ENCODE peak calls at places on chromosomes 4 and X, in nine cellular contexts. Q is psoas muscle, K is mucosa of descending colon, A is A673, F is neuronal stem cell, C is tibial artery, W is endodermal cell, E is neural progenitor cell, T is testis. O is an unnamed sample.

GRCh38 chrX:150032742-150033141 is 94.5 kb upstream of the EOLA2 start:
- DNase-seq in K (no peak), T (no peak), W (no peak), E (peak; percentile 57), Q (no peak), F (peak; percentile 1), A (peak; percentile 46), C (no peak), O (no peak)

GRCh38 chr4:183354213-183354612 is 32.0 kb upstream of the CLDN24 start:
- DNase-seq in K (no peak), C (no peak), W (no peak), A (no peak), T (no peak), Q (no peak), E (no peak), F (no peak), O (no peak)

GRCh38 chrX:26922278-26922677 is 540.9 kb downstream of the PPP4R3C start:
- DNase-seq in E (no peak), T (no peak), K (no peak), F (no peak), C (no peak), A (no peak), W (no peak), Q (no peak), O (no peak)

GRCh38 chr4:113636877-113637276 is 124.7 kb downstream of the CAMK2D start:
- DNase-seq in Q (no peak), E (no peak), C (no peak), F (no peak), A (no peak), K (no peak), T (no peak), W (no peak), O (no peak)

GRCh38 chr4:71212216-71212615 is 126.6 kb upstream of the SLC4A4 start:
- DNase-seq in E (no peak), F (no peak), W (no peak), A (no peak), C (no peak), Q (no peak), T (no peak), K (no peak), O (no peak)

GRCh38 chrX:130114141-130114561 is 3.9 kb upstream of the ELF4 start:
- DNase-seq in F (no peak), C (no peak), W (no peak), A (no peak), T (no peak), E (no peak), Q (no peak), K (no peak), O (no peak)

GRCh38 chrX:34879876-34880275 is 62.7 kb upstream of the FAM47B start:
- DNase-seq in F (no peak), C (no peak), A (no peak), E (no peak), K (no peak), Q (no peak), T (no peak), W (no peak), O (no peak)

GRCh38 chr4:184836613-184837012 is 10.8 kb upstream of the ACSL1 start:
- DNase-seq in W (peak; percentile 26), E (no peak), T (no peak), K (no peak), C (no peak), A (no peak), F (no peak), Q (no peak), O (no peak)

GRCh38 chrX:122703762-122704161 is 480.3 kb upstream of the GRIA3 start:
- DNase-seq in T (no peak), K (no peak), F (no peak), W (no peak), E (peak; percentile 15), C (no peak), Q (no peak), A (no peak), O (no peak)

GRCh38 chrX:100980608-100981497 is 11.3 kb downstream of the ARL13A start:
- DNase-seq in T (no peak), E (no peak), F (no peak), K (no peak), Q (peak; percentile 31), W (no peak), A (no peak), C (peak; percentile 90), O (peak; percentile 36)

GRCh38 chr4:3511187-3511586 is 21.0 kb downstream of the LRPAP1 start:
- DNase-seq in T (no peak), E (no peak), A (no peak), F (no peak), Q (no peak), W (no peak), K (no peak), C (no peak), O (no peak)

GRCh38 chr4:108087293-108087967 is 81.3 kb downstream of the LEF1 start:
- DNase-seq in F (no peak), C (no peak), W (no peak), K (no peak), A (no peak), E (no peak), Q (no peak), T (no peak), O (no peak)

GRCh38 chr4:139728840-139729239 is 63.2 kb downstream of the MGST2 start:
- DNase-seq in Q (no peak), T (no peak), K (no peak), W (no peak), A (no peak), F (no peak), E (no peak), C (no peak), O (no peak)

GRCh38 chrX:68692651-68693050 is 45.2 kb downstream of the STARD8 start:
- DNase-seq in T (no peak), E (no peak), Q (no peak), C (no peak), F (no peak), W (no peak), K (no peak), A (no peak), O (no peak)

GRCh38 chrX:71250856-71251255 is 3.1 kb downstream of the ZMYM3 start:
- DNase-seq in K (no peak), T (no peak), F (no peak), E (no peak), C (no peak), A (no peak), W (no peak), Q (no peak), O (no peak)

GRCh38 chrX:69158166-69159040 is 6.8 kb downstream of the PJA1 start:
- DNase-seq in A (peak; percentile 71), K (no peak), W (peak; percentile 73), E (peak; percentile 64), F (no peak), Q (peak; percentile 57), C (peak; percentile 83), T (peak; percentile 73), O (peak; percentile 86)

GRCh38 chrX:149638860-149639259 is 7.3 kb upstream of the TMEM185A start:
- DNase-seq in F (no peak), A (no peak), W (no peak), C (no peak), K (no peak), T (no peak), Q (no peak), E (no peak), O (no peak)

GRCh38 chr4:125432078-125432477 is 117.3 kb downstream of the FAT4 start:
- DNase-seq in W (peak; percentile 83), Q (no peak), F (peak; percentile 24), E (peak; percentile 68), C (no peak), A (peak; percentile 39), K (no peak), T (no peak), O (peak; percentile 27)

GRCh38 chrX:15087747-15088146 is 182.1 kb downstream of the ASB9 start:
- DNase-seq in A (no peak), T (no peak), Q (no peak), E (no peak), W (no peak), F (no peak), C (no peak), K (no peak), O (no peak)

GRCh38 chrX:31154941-31155340 is 83.1 kb upstream of the FTHL17 start:
- DNase-seq in K (no peak), A (no peak), T (no peak), W (no peak), E (no peak), F (no peak), C (no peak), Q (no peak), O (no peak)

GRCh38 chr4:38122060-38122459 is 161.9 kb downstream of the PTTG2 start:
- DNase-seq in A (no peak), K (no peak), E (peak; percentile 40), W (no peak), T (no peak), F (no peak), Q (no peak), C (no peak), O (no peak)
- H3K36me3 ChIP-seq in A (no peaks in the 10 kb centered on the region), K (no peaks in the 10 kb centered on the region), E (no peaks in the 10 kb centered on the region), W (peaks cover 31% of the 10 kb centered on the region), T (no peaks in the 10 kb centered on the region), F (peaks cover 43% of the 10 kb centered on the region), Q (no peaks in the 10 kb centered on the region), C (peaks cover 64% of the 10 kb centered on the region), O (peaks cover 94% of the 10 kb centered on the region)

DNA sequence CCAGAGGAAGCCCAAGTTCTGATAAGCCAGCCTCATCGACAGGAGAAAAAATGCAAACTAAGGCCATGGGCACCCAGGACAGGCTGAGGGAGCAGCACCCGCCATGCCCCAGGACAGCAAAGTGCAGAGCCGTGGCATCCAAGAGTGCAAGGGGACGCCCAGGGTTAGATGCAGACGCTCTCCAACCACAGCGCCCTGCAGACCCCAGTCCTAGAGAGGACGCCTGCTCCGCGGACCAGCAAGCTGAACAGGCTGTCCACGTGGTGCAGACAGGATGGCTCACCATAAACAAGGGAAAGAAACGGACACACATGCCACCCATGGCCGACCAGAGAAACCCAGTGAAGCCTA is 32.6 kb downstream of the GAK start:
- DNase-seq in C (no peak), A (no peak), T (no peak), W (no peak), E (no peak), F (no peak), K (no peak), Q (no peak), O (no peak)
- H3K36me3 ChIP-seq in C (peaks cover 13% of the 10 kb centered on the region), A (peaks cover 3% of the 10 kb centered on the region), T (no peaks in the 10 kb centered on the region), W (peaks cover 9% of the 10 kb centered on the region), E (no peaks in the 10 kb centered on the region), F (peaks cover 47% of the 10 kb centered on the region), K (no peaks in the 10 kb centered on the region), Q (no peaks in the 10 kb centered on the region), O (peaks cover 68% of the 10 kb centered on the region)

GRCh38 chrX:18898091-18898490 is 85.8 kb downstream of the PHKA2 start:
- DNase-seq in Q (no peak), F (no peak), T (no peak), A (no peak), W (no peak), E (no peak), K (no peak), C (no peak), O (no peak)
- H3K36me3 ChIP-seq in Q (no peaks in the 10 kb centered on the region), F (peaks cover 3% of the 10 kb centered on the region), T (no peaks in the 10 kb centered on the region), A (no peaks in the 10 kb centered on the region), W (no peaks in the 10 kb centered on the region), E (no peaks in the 10 kb centered on the region), K (no peaks in the 10 kb centered on the region), C (no peaks in the 10 kb centered on the region), O (no peaks in the 10 kb centered on the region)

DNA sequence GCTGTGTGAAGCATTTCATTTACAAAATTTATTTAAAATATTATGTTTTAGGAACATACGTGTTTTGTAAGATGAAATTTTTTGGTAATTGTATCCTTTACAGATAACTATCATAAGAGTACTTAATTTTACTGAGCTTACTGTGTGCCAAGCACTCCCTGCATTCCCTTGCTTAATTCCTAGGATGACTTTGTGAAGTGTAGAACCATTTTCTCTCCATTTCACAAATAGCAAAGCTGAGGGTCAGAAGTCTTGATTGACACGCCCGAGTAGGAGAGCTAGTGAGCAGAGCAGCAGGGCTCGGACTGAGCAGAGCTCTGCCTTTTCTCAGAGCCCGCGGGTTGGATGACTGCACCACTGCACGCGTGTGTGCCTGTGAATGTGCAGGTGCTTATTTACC is 30.6 kb downstream of the PIGG start:
- DNase-seq in F (no peak), T (no peak), A (no peak), Q (no peak), K (no peak), E (no peak), C (no peak), W (no peak), O (no peak)
- H3K36me3 ChIP-seq in F (peaks cover 97% of the 10 kb centered on the region), T (no peaks in the 10 kb centered on the region), A (peaks cover 15% of the 10 kb centered on the region), Q (peaks cover 5% of the 10 kb centered on the region), K (no peaks in the 10 kb centered on the region), E (no peaks in the 10 kb centered on the region), C (peaks cover 79% of the 10 kb centered on the region), W (peaks cover 82% of the 10 kb centered on the region), O (peaks cover 88% of the 10 kb centered on the region)

O was measured in heart left ventricle.